ENCODE peak calls at places on chromosomes 16 and 17, in seven cellular contexts. X, Z, H, M, Q, I and E are unnamed samples.

GRCh38 chr16:19114359-19115147 is 789 bp downstream of the ITPRIPL2 start:
- DNase-seq in M (peak), Q (peak), X (peak), H (peak), Z (peak), I (peak), E (peak)

GRCh38 chr16:66650707-66651473 is 45.7 kb downstream of the CMTM4 start:
- DNase-seq in M (peak), Z (peak), H (peak), I (peak), X (peak), Q (peak), E (peak)

GRCh38 chr17:20992416-20992815 is 50.4 kb downstream of the USP22 start:
- DNase-seq in M (no peak), Z (no peak), Q (no peak), X (no peak), I (no peak), H (no peak), E (no peak)

GRCh38 chr17:10156579-10157488 is 41.6 kb downstream of the GAS7 start:
- DNase-seq in M (no peak), H (peak), Q (peak), X (no peak), I (no peak), Z (no peak), E (no peak)

GRCh38 chr17:79340771-79341528 is 266.3 kb downstream of the ENGASE start:
- DNase-seq in Q (no peak), Z (no peak), H (no peak), I (no peak), X (no peak), M (no peak), E (no peak)

GRCh38 chr17:6502142-6502541 is 54.2 kb downstream of the PITPNM3 start:
- DNase-seq in H (no peak), I (no peak), X (no peak), M (no peak), Q (no peak), Z (no peak), E (no peak)

GRCh38 chr17:37801131-37801530 is 56.3 kb upstream of the HNF1B start:
- DNase-seq in X (no peak), H (no peak), Q (no peak), I (no peak), M (no peak), Z (no peak), E (no peak)

GRCh38 chr17:40779181-40779909 is 3.0 kb downstream of the KRT27 start:
- DNase-seq in X (peak), M (no peak), I (no peak), Z (no peak), H (no peak), Q (peak), E (no peak)

GRCh38 chr16:68084504-68085258 is 489 bp upstream of the NFATC3 start:
- DNase-seq in Q (peak), M (peak), H (peak), I (peak), X (peak), Z (peak), E (peak)

GRCh38 chr16:83882118-83882879 is 16.6 kb upstream of the MLYCD start:
- DNase-seq in Z (no peak), Q (no peak), H (no peak), I (peak), M (no peak), X (no peak), E (no peak)

GRCh38 chr17:32755045-32755805 is 121.7 kb downstream of the MYO1D start:
- DNase-seq in M (peak), H (peak), X (no peak), Q (peak), I (peak), Z (no peak), E (peak)

GRCh38 chr16:59591480-59591879 is 857.4 kb upstream of the GOT2 start:
- DNase-seq in M (peak), X (no peak), H (no peak), I (no peak), Q (no peak), Z (no peak), E (no peak)

GRCh38 chr16:3950343-3951193 is 70.1 kb upstream of the CREBBP start:
- DNase-seq in I (no peak), X (no peak), Z (no peak), H (peak), M (peak), Q (no peak), E (no peak)

GRCh38 chr17:82900741-82901140 is 60.9 kb upstream of the ZNF750 start:
- DNase-seq in Q (peak), M (peak), H (no peak), I (no peak), X (no peak), Z (no peak), E (no peak)

GRCh38 chr16:1533443-1533951 is at the start of gene TMEM204:
- DNase-seq in H (peak), X (no peak), Q (no peak), M (peak), I (peak), Z (no peak), E (no peak)

GRCh38 chr17:81066072-81066471 is 31.1 kb downstream of the BAIAP2 start:
- DNase-seq in I (no peak), X (no peak), Z (no peak), M (no peak), H (no peak), Q (peak), E (no peak)

DNA sequence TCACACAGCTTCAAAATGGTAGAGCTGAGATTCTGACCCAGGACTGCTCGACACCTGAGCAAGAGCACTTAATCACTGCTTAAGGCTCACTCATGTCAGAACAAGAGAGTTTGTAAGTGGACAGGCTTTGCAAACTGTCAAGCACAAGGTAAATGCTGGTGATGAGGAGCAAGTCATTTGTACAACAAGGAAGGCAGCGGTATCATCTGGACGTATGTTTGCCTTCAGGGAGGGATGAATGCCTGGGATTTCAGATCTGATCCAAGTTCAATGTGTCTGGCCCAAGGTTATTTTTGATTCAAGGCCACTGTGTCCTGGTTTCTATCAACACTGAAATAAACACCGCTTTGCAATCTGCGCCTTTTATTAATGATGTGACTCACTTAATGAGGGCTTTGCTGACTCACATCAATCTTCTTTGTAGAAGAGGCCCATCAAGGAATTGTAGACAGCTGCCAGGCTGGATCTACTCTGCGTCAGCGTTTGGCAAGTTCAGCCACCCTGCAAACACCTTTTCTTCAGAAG is 174.4 kb upstream of the HS3ST3A1 start:
- DNase-seq in Q (no peak), I (no peak), Z (no peak), M (no peak), H (peak), X (no peak), E (no peak)
- H3K23ac ChIP-seq in Q (no peak), I (no peak), Z (no peak), M (no peak), H (no peak), X (no peak), E (no peak)

GRCh38 chr16:30558789-30559377 is 709 bp upstream of the ZNF764 start:
- DNase-seq in M (no peak), Z (no peak), I (no peak), X (no peak), H (no peak), Q (no peak), E (no peak)

GRCh38 chr16:30559690-30560089 is 1.5 kb upstream of the ZNF764 start:
- DNase-seq in X (no peak), M (no peak), Z (no peak), Q (no peak), I (no peak), H (no peak), E (no peak)

GRCh38 chr16:30557950-30558788 is at the start of gene ZNF764:
- DNase-seq in I (peak), M (peak), X (peak), H (peak), Q (peak), Z (peak), E (peak)

GRCh38 chr16:30562021-30562420 is 3.8 kb upstream of the ZNF764 start:
- DNase-seq in Q (no peak), I (no peak), M (no peak), X (no peak), Z (no peak), H (no peak), E (no peak)

DNA sequence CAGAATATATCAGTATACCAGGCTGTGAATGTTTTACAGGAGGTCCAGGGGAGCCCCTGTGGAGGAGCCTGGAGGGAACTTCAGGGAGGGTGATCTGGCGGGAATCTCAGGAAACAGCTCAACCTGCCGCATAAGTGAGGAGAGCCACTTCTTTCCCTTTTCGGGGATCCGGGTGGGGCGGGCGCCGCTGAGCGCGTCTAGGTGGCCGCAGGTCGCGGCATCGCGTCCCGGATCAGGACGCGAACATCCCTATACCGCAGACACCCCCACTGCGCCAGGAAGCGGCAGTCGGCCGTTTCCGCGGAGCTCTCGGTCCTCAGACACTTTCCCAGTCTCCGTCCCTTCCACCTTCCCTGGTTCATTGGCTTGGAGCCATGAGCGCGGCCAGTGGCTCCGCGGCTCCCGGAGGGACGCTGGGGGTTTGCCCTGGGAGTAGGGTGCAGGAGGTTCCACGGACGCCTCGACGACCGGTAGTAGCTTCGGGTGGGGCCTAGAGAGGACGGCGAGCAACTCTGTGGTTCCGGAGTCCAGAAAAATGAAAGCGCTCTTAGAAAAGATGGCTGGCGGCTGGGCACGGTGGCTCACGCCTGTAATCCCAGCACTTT is 3.1 kb upstream of the ZNF764 start:
- DNase-seq in X (peak), M (no peak), Z (peak), H (no peak), Q (no peak), I (no peak), E (no peak)
- H2BK120ac ChIP-seq in X (no peak), M (no peak), Z (no peak), H (no peak), Q (no peak), I (no peak), E (no peak)

GRCh38 chr16:82226327-82226726 is 56.3 kb upstream of the MPHOSPH6 start:
- DNase-seq in X (no peak), H (no peak), Z (no peak), Q (no peak), M (no peak), I (no peak), E (no peak)

GRCh38 chr16:82219298-82219697 is 49.3 kb upstream of the MPHOSPH6 start:
- DNase-seq in I (no peak), M (no peak), H (no peak), Q (no peak), Z (no peak), X (no peak), E (no peak)

GRCh38 chr16:82220541-82220940 is 50.5 kb upstream of the MPHOSPH6 start:
- DNase-seq in Q (no peak), Z (no peak), M (no peak), H (no peak), X (no peak), I (no peak), E (no peak)
- H3K23ac ChIP-seq in Q (peak), Z (no peak), M (no peak), H (peak), X (no peak), I (no peak), E (peak)

GRCh38 chr17:43736389-43736788 is 22.2 kb downstream of the SOST start:
- DNase-seq in X (no peak), M (no peak), H (no peak), I (no peak), Z (no peak), Q (no peak), E (no peak)
- H2BK120ac ChIP-seq in X (no peak), M (no peak), H (no peak), I (no peak), Z (no peak), Q (no peak), E (no peak)

GRCh38 chr17:16917995-16918394 is 53.9 kb downstream of the TNFRSF13B start:
- DNase-seq in X (no peak), I (no peak), M (no peak), Q (no peak), Z (no peak), H (no peak), E (no peak)
- H3K23ac ChIP-seq in X (no peak), I (no peak), M (no peak), Q (no peak), Z (no peak), H (no peak), E (no peak)

GRCh38 chr17:14204546-14204945 is 32.1 kb downstream of the CDRT15 start:
- DNase-seq in M (no peak), I (no peak), H (no peak), X (no peak), Z (no peak), Q (no peak), E (no peak)

GRCh38 chr17:14204084-14204483 is 32.6 kb downstream of the CDRT15 start:
- DNase-seq in Q (no peak), Z (no peak), X (no peak), M (no peak), H (no peak), I (no peak), E (no peak)

GRCh38 chr17:14205992-14206461 is 30.6 kb downstream of the CDRT15 start:
- DNase-seq in H (no peak), Q (no peak), Z (no peak), X (peak), I (no peak), M (no peak), E (no peak)

GRCh38 chr17:14206891-14207290 is 29.8 kb downstream of the CDRT15 start:
- DNase-seq in Q (no peak), H (no peak), Z (no peak), I (no peak), M (no peak), X (peak), E (no peak)

GRCh38 chr17:14205380-14205779 is 31.3 kb downstream of the CDRT15 start:
- DNase-seq in H (no peak), Q (no peak), X (no peak), I (no peak), M (no peak), Z (no peak), E (no peak)
- H2BK120ac ChIP-seq in H (no peak), Q (no peak), X (no peak), I (no peak), M (no peak), Z (no peak), E (no peak)

DNA sequence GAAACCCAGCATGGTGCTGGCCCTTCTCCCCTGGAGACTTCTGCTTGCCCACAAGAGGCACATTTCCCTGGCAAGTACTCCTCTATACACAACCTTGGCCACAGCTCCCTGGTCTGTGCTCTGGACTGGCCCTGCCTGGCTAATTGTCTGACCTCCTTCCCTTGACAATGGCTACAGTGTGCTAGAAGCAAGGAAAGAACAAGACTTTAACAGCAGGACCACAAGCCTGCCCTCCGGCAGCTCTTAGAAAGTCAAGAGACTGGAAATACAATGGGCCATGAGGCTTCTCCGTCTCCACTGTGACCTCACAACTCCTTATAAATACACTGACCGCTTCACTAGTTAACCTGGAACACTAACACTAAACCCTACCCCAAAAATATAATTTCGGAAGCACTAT is 36.7 kb downstream of the LIG3 start:
- DNase-seq in Z (no peak), Q (no peak), I (no peak), X (no peak), H (no peak), M (no peak), E (no peak)
- H3K23ac ChIP-seq in Z (no peak), Q (no peak), I (no peak), X (no peak), H (no peak), M (no peak), E (no peak)